ENCODE peak calls at places on chromosomes 2 and 18, in four cellular contexts. D is GM04504; R is activated naive CD8-positive, alpha-beta T cell treated with anti-CD3 and anti-CD28 coated beads, Interleukin-2, amount 10 ng/mL, durations not matched to agents 7 days and 5 days; P is HL-60. T is an unnamed sample.
A peak's percentile ranks its signal among the peaks of the same experiment; 100 is the strongest.

GRCh38 chr18:48006415-48007175 is 76.1 kb upstream of the SMAD2 start:
- DNase-seq in D (no peak), R (no peak), P (no peak), T (no peak)

GRCh38 chr2:86035883-86036789 is 69.5 kb downstream of the POLR1A start:
- DNase-seq in P (peak; percentile 90), D (peak; percentile 60), R (peak; percentile 66), T (peak; percentile 71)

GRCh38 chr2:36696533-36696932 is at the start of gene VIT:
- DNase-seq in P (peak; percentile 69), D (no peak), R (no peak), T (no peak)

GRCh38 chr2:61443342-61444041 is 27.4 kb downstream of the USP34 start:
- DNase-seq in P (no peak), R (no peak), D (no peak), T (no peak)

GRCh38 chr2:98378901-98379300 is 32.6 kb downstream of the CNGA3 start:
- DNase-seq in R (no peak), D (peak; percentile 19), P (no peak), T (peak; percentile 78)

GRCh38 chr2:31207790-31208189 is 9.5 kb downstream of the CAPN14 start:
- DNase-seq in P (no peak), D (no peak), R (no peak), T (no peak)

GRCh38 chr2:174493549-174494331 is 6.9 kb upstream of the GPR155 start:
- DNase-seq in D (no peak), P (no peak), R (no peak), T (no peak)

GRCh38 chr2:200399046-200399445 is 92.6 kb downstream of the SPATS2L start:
- DNase-seq in R (no peak), P (no peak), D (no peak), T (no peak)

GRCh38 chr2:234490239-234491074 is 6.4 kb downstream of the ARL4C start:
- DNase-seq in D (no peak), P (no peak), R (no peak), T (no peak)

GRCh38 chr2:10389596-10389995 is 58.5 kb downstream of the ODC1 start:
- DNase-seq in R (no peak), P (no peak), D (no peak), T (no peak)

GRCh38 chr18:33459612-33460011 is 19.1 kb upstream of the CCDC178 start:
- DNase-seq in D (no peak), R (no peak), P (no peak), T (no peak)

GRCh38 chr2:47295133-47295980 is 107.6 kb upstream of the MSH2 start:
- DNase-seq in R (no peak), D (no peak), P (no peak), T (no peak)

GRCh38 chr2:158729873-158730620 is 65.1 kb upstream of the DAPL1 start:
- DNase-seq in R (no peak), P (no peak), D (no peak), T (no peak)

GRCh38 chr18:62959481-62959880 is 244.1 kb downstream of the PHLPP1 start:
- DNase-seq in D (no peak), P (no peak), R (no peak), T (no peak)

GRCh38 chr2:37143986-37144385 is 12.8 kb downstream of the EIF2AK2 start:
- DNase-seq in R (no peak), D (no peak), P (no peak), T (no peak)

GRCh38 chr18:76098728-76099514 is 396.1 kb downstream of the ZNF516 start:
- DNase-seq in P (no peak), R (no peak), D (no peak), T (no peak)

GRCh38 chr2:217026570-217026969 is 166.7 kb upstream of the TNP1 start:
- DNase-seq in D (no peak), P (no peak), R (no peak), T (no peak)

GRCh38 chr2:229591611-229592010 is 122.7 kb downstream of the DNER start:
- DNase-seq in D (no peak), P (no peak), R (no peak), T (no peak)

GRCh38 chr18:24509435-24509834 is 49.0 kb downstream of the HRH4 start:
- DNase-seq in P (no peak), R (no peak), D (no peak), T (no peak)

GRCh38 chr18:60740313-60740712 is 367.7 kb upstream of the MC4R start:
- DNase-seq in P (no peak), D (no peak), R (no peak), T (no peak)

GRCh38 chr2:61993422-61994024 is 88.0 kb downstream of the COMMD1 start:
- DNase-seq in D (peak; percentile 10), P (peak; percentile 22), R (no peak), T (no peak)

GRCh38 chr2:237061356-237061755 is 24.3 kb upstream of the COPS8 start:
- DNase-seq in P (no peak), R (no peak), D (no peak), T (no peak)

GRCh38 chr2:163877316-163877715 is 141.5 kb upstream of the FIGN start:
- DNase-seq in R (no peak), D (peak; percentile 64), P (no peak), T (no peak)

GRCh38 chr2:46296216-46296839 is 879 bp upstream of the EPAS1 start:
- DNase-seq in R (no peak), P (no peak), D (no peak), T (peak; percentile 63)

GRCh38 chr2:55901941-55902340 is 21.6 kb downstream of the EFEMP1 start:
- DNase-seq in D (no peak), R (no peak), P (no peak), T (no peak)

GRCh38 chr2:45435316-45435715 is 175.8 kb downstream of the SRBD1 start:
- DNase-seq in D (peak; percentile 72), P (no peak), R (no peak), T (no peak)

GRCh38 chr2:168565512-168565911 is 109.4 kb downstream of the CERS6 start:
- DNase-seq in R (no peak), D (no peak), P (no peak), T (no peak)